ENCODE peak calls at places on chromosomes 7 and 10, in ten cellular contexts. P is heart left ventricle, E is cardiac fibroblast, L is spleen, T is Peyer's patch, D is coronary artery, J is tibial artery, O is thoracic aorta, M is transverse colon, F is fibroblast of the aortic adventitia. H is an unnamed sample.
A peak's percentile ranks its signal among the peaks of the same experiment; 100 is the strongest.

GRCh38 chr7:3267928-3268690 is 32.9 kb upstream of the SDK1 start:
- DNase-seq in L (no peak), F (peak; percentile 94), J (no peak), O (no peak), T (no peak), P (no peak), D (no peak), E (peak; percentile 98), M (no peak), H (peak; percentile 97)

GRCh38 chr7:11436317-11436716 is 395.7 kb downstream of the THSD7A start:
- DNase-seq in T (no peak), J (no peak), P (no peak), F (no peak), M (no peak), E (peak; percentile 58), L (no peak), D (no peak), O (no peak), H (peak; percentile 36)

GRCh38 chr10:969473-970150 is 18.6 kb upstream of the GTPBP4 start:
- DNase-seq in T (peak; percentile 40), F (no peak), P (no peak), D (no peak), L (no peak), J (no peak), E (no peak), M (no peak), O (no peak), H (no peak)

GRCh38 chr7:139471740-139472353 is 11.6 kb downstream of the KLRG2 start:
- DNase-seq in E (peak; percentile 56), J (no peak), P (no peak), O (no peak), D (no peak), L (no peak), M (no peak), F (peak; percentile 83), T (no peak), H (no peak)

GRCh38 chr10:98030991-98031431 is 590 bp upstream of the CRTAC1 start:
- DNase-seq in T (no peak), D (no peak), E (no peak), L (no peak), M (no peak), P (no peak), J (no peak), F (no peak), O (no peak), H (no peak)

GRCh38 chr10:29623797-29624196 is 11.0 kb downstream of the SVIL start:
- DNase-seq in P (no peak), M (no peak), E (peak; percentile 78), L (no peak), O (no peak), T (no peak), F (peak; percentile 48), D (no peak), J (no peak), H (no peak)

GRCh38 chr10:96038476-96039387 is 4.7 kb upstream of the CCNJ start:
- DNase-seq in M (no peak), F (no peak), J (no peak), L (no peak), E (no peak), T (no peak), O (no peak), D (no peak), P (no peak), H (no peak)

GRCh38 chr7:141754939-141755338 is 9.0 kb upstream of the TAS2R3 start:
- DNase-seq in F (peak; percentile 16), J (no peak), O (no peak), T (no peak), E (peak; percentile 54), L (no peak), M (no peak), D (no peak), P (no peak), H (no peak)

GRCh38 chr10:29412452-29413004 is 123.7 kb downstream of the LYZL1 start:
- DNase-seq in E (peak; percentile 35), L (no peak), M (no peak), J (no peak), F (peak; percentile 62), P (no peak), T (no peak), D (no peak), O (no peak), H (no peak)

GRCh38 chr10:33157108-33157507 is 177.4 kb downstream of the NRP1 start:
- DNase-seq in D (no peak), J (no peak), E (peak; percentile 93), P (no peak), O (no peak), T (no peak), L (no peak), M (no peak), F (peak; percentile 80), H (peak; percentile 63)

GRCh38 chr10:17747883-17748550 is 4.0 kb upstream of the TMEM236 start:
- DNase-seq in P (no peak), E (peak; percentile 57), D (no peak), M (no peak), F (peak; percentile 72), O (no peak), T (no peak), J (no peak), L (no peak), H (no peak)

GRCh38 chr7:45033261-45033930 is 33.4 kb downstream of the CCM2 start:
- DNase-seq in M (no peak), O (no peak), L (no peak), D (no peak), T (no peak), P (no peak), J (no peak), F (peak; percentile 45), E (peak; percentile 55), H (peak; percentile 38)

GRCh38 chr10:103281753-103282152 is 4.8 kb downstream of the INA start:
- DNase-seq in J (no peak), O (no peak), F (no peak), T (no peak), E (no peak), M (no peak), P (no peak), D (no peak), L (no peak), H (no peak)
- H3K4me3 ChIP-seq in J (no peak overlapping the region), O (no peak overlapping the region), F (no peak overlapping the region), T (no peak overlapping the region), E (no peak overlapping the region), M (no peak overlapping the region), P (no peak overlapping the region), D (no peak overlapping the region), L (no peak overlapping the region), H (no peak overlapping the region)

DNA sequence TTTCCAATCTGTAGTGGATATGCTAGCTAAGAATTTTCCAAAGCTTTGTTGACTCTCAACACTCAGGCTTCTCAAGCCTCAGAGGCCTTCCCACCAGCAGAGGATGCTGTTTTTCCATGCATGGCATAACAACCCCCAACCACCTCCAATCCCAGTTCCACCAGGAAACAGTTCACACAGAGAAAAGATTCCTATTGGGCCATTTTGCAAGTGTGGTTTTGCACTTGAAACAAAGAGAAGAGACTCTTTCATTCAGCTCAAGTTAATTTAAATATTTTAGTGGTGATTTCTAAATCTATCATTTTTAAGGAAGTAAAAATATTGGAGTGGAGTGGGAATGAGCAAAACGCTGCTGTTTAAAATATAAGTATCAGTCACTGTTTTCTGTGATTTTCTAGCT is 105.6 kb upstream of the COL1A2 start:
- DNase-seq in T (peak; percentile 60), O (no peak), M (peak; percentile 48), P (peak; percentile 52), E (peak; percentile 93), L (no peak), D (no peak), J (peak; percentile 74), F (peak; percentile 94), H (peak; percentile 90)
- TF ChIP-seq CTCF in T (peak; percentile 59), O (peak; percentile 89), M (peak; percentile 65), P (peak; percentile 90), E (peak; percentile 100), L (peak; percentile 33), D (peak; percentile 88), J (peak; percentile 96), F (peak; percentile 100), H (peak; percentile 100)

DNA sequence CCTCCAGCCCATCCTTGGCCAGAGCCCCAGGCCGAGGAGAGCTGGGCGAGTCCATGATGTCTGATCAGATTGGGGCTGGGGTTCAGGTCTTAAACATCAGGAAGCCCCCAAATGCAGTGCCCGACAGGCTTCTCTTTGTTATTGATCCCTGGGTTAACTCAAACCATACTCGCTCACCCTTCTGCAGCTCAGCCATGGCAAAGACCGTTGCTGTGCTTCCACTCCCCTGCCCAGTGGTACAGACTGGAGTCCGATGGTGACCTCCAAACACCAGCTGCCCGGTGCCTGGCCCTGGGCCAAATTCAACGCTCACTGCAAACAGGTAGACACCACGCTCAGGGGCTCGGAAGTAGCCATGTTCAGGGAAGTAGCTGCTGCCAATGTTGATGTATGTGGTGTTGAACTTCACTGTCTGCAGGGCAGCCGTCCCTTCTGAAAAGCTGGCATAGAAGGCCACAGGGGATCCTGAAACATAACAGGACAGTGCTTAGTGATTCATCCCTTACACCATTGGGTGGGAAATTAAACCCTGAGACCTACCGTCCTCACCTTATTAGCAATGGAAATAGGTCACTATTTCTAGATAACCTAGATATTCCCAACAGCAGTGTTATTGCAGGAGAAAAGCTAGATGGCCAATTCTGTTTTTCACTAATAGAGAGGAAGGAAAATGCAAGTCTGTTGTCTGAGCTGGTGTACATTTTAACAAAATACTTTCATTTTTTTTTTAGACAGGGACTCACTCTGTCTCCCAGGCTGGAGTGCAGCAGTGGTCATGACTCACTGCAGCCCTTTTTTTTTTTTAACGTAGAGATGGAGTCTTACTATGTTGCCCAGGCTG is 20.5 kb downstream of the MMRN2 start:
- DNase-seq in M (no peak), L (no peak), J (no peak), F (peak; percentile 57), P (no peak), T (no peak), D (peak; percentile 69), O (no peak), E (peak; percentile 64), H (peak; percentile 55)
- H3K4me3 ChIP-seq in M (no peak overlapping the region), L (no peak overlapping the region), J (no peak overlapping the region), F (no peak overlapping the region), P (no peak overlapping the region), T (no peak overlapping the region), D (no peak overlapping the region), O (no peak overlapping the region), E (no peak overlapping the region), H (no peak overlapping the region)

GRCh38 chr10:101712997-101713396 is 18.0 kb upstream of the FBXW4 start:
- DNase-seq in L (no peak), T (no peak), P (no peak), E (no peak), F (no peak), O (no peak), J (no peak), D (no peak), M (no peak), H (no peak)

GRCh38 chr10:101708870-101709269 is 13.9 kb upstream of the FBXW4 start:
- DNase-seq in L (no peak), E (no peak), T (no peak), J (no peak), O (no peak), D (no peak), M (no peak), F (no peak), P (no peak), H (no peak)

GRCh38 chr10:101709359-101710063 is 14.5 kb upstream of the FBXW4 start:
- DNase-seq in M (no peak), J (no peak), D (no peak), L (no peak), O (no peak), F (no peak), T (no peak), E (no peak), P (no peak), H (peak; percentile 22)

GRCh38 chr10:101710064-101710695 is 15.2 kb upstream of the FBXW4 start:
- DNase-seq in M (no peak), J (no peak), E (no peak), F (peak; percentile 10), T (no peak), D (no peak), L (no peak), P (no peak), O (no peak), H (peak; percentile 20)

GRCh38 chr10:101710793-101711192 is 15.8 kb upstream of the FBXW4 start:
- DNase-seq in D (no peak), J (no peak), P (no peak), O (no peak), F (no peak), L (no peak), T (no peak), E (no peak), M (no peak), H (no peak)
- TF ChIP-seq CTCF in D (no peak), J (no peak), P (no peak), O (no peak), F (no peak), L (no peak), T (no peak), E (no peak), M (no peak), H (no peak)